ENCODE peak calls at places on chromosomes 11 and 22, in four cellular contexts. O, F, U and X are unnamed samples.

GRCh38 chr11:64759722-64760719 is at the start of gene PYGM:
- DNase-seq in O (no peak), F (peak; percentile 55), U (no peak), X (no peak)

GRCh38 chr11:124482362-124483147 is 37.1 kb upstream of the OR8B8 start:
- DNase-seq in U (no peak), O (peak; percentile 28), F (no peak), X (no peak)

GRCh38 chr11:65911682-65912568 is 6.9 kb downstream of the C11orf68 start:
- DNase-seq in O (peak; percentile 87), F (peak; percentile 46), U (peak; percentile 72), X (no peak)

GRCh38 chr11:120272303-120272702 is 32.4 kb downstream of the POU2F3 start:
- DNase-seq in U (no peak), F (no peak), O (peak; percentile 69), X (no peak)

GRCh38 chr11:108817971-108818370 is 153.1 kb downstream of the DDX10 start:
- DNase-seq in U (no peak), F (no peak), O (no peak), X (no peak)

GRCh38 chr22:32995335-32995734 is 62.8 kb downstream of the SYN3 start:
- DNase-seq in U (no peak), F (no peak), O (no peak), X (no peak)

GRCh38 chr11:28833670-28834069 is 725.5 kb downstream of the METTL15 start:
- DNase-seq in U (no peak), O (peak; percentile 99), F (no peak), X (no peak)

GRCh38 chr22:28410050-28410816 is 269.4 kb downstream of the TTC28 start:
- DNase-seq in U (no peak), O (peak; percentile 71), F (no peak), X (no peak)

GRCh38 chr22:46674367-46674781 is 54.2 kb downstream of the GRAMD4 start:
- DNase-seq in F (no peak), U (no peak), O (no peak), X (no peak)

GRCh38 chr11:70116386-70117077 is 38.4 kb downstream of the ANO1 start:
- DNase-seq in O (no peak), F (no peak), U (no peak), X (no peak)

GRCh38 chr11:126081915-126082250 is 19.2 kb upstream of the CDON start:
- DNase-seq in O (no peak), F (no peak), U (no peak), X (no peak)

GRCh38 chr11:89405629-89406028 is 85.5 kb downstream of the NOX4 start:
- DNase-seq in U (peak; percentile 6), F (no peak), O (no peak), X (no peak)

GRCh38 chr22:38035530-38035885 is 21.7 kb upstream of the PICK1 start:
- DNase-seq in U (no peak), O (no peak), F (no peak), X (no peak)

GRCh38 chr22:37019309-37020191 is at the start of the genes MPST and TST:
- DNase-seq in U (no peak), F (peak; percentile 80), O (peak; percentile 61), X (peak; percentile 67)

GRCh38 chr11:57458410-57459111 is 1.8 kb upstream of the RTN4RL2 start:
- DNase-seq in U (no peak), O (peak; percentile 11), F (peak; percentile 56), X (no peak)

GRCh38 chr22:27240298-27240885 is 561.2 kb downstream of the MN1 start:
- DNase-seq in O (peak; percentile 12), F (no peak), U (no peak), X (no peak)

GRCh38 chr22:37054078-37054440 is 2.5 kb downstream of the KCTD17 start:
- DNase-seq in F (no peak), U (no peak), O (no peak), X (no peak)

GRCh38 chr22:32202539-32203180 is 2.2 kb downstream of the RFPL2 start:
- DNase-seq in U (peak; percentile 50), O (peak; percentile 22), F (peak; percentile 25), X (no peak)

GRCh38 chr11:34656062-34656720 is 35.3 kb downstream of the EHF start:
- DNase-seq in F (no peak), U (no peak), O (peak; percentile 28), X (no peak)

GRCh38 chr11:116312560-116313340 is 460.0 kb downstream of the BUD13 start:
- DNase-seq in F (peak; percentile 91), U (no peak), O (no peak), X (peak; percentile 37)

GRCh38 chr11:133153031-133153430 is 379.3 kb downstream of the OPCML start:
- DNase-seq in U (no peak), F (no peak), O (no peak), X (no peak)

GRCh38 chr22:30416403-30416802 is 9.2 kb upstream of the MTFP1 start:
- DNase-seq in F (no peak), U (no peak), O (peak; percentile 31), X (no peak)

GRCh38 chr11:57390535-57390934 is at the start of gene PRG2:
- DNase-seq in O (no peak), F (no peak), U (no peak), X (no peak)

GRCh38 chr11:90204407-90204806 is 18.4 kb downstream of the CHORDC1 start:
- DNase-seq in U (no peak), O (no peak), F (no peak), X (no peak)

GRCh38 chr22:38352436-38352835 is 35.2 kb upstream of the CSNK1E start:
- DNase-seq in O (no peak), F (peak; percentile 18), U (no peak), X (no peak)

GRCh38 chr11:123357353-123357989 is 72.6 kb upstream of the GRAMD1B start:
- DNase-seq in U (no peak), O (no peak), F (no peak), X (no peak)

GRCh38 chr11:787084-787675 is 2.7 kb downstream of the CEND1 start:
- DNase-seq in F (no peak), U (no peak), O (no peak), X (no peak)

GRCh38 chr11:78398715-78399114 is 18.9 kb downstream of the GAB2 start:
- DNase-seq in U (no peak), F (no peak), O (no peak), X (no peak)

GRCh38 chr22:23539135-23539838 is 40.8 kb downstream of the IGLL1 start:
- DNase-seq in F (peak; percentile 86), U (peak; percentile 81), O (peak; percentile 69), X (peak; percentile 74)

GRCh38 chr22:37443086-37443485 is 15.8 kb upstream of the ELFN2 start:
- DNase-seq in U (no peak), O (no peak), F (no peak), X (no peak)

GRCh38 chr22:47251911-47252310 is 489.5 kb downstream of the TBC1D22A start:
- DNase-seq in F (no peak), O (no peak), U (no peak), X (no peak)

GRCh38 chr11:1278766-1279673 is 30.4 kb downstream of the TOLLIP start:
- DNase-seq in O (no peak), F (no peak), U (no peak), X (no peak)

GRCh38 chr22:37904572-37905533 is 1.2 kb upstream of the MICALL1 start:
- DNase-seq in U (peak; percentile 87), F (peak; percentile 67), O (peak; percentile 99), X (no peak)

GRCh38 chr22:31818481-31819392 is 64.9 kb downstream of the DEPDC5 start:
- DNase-seq in U (no peak), O (peak; percentile 48), F (no peak), X (no peak)

GRCh38 chr22:48319321-48320047 is 1508.2 kb downstream of the BRD1 start:
- DNase-seq in O (no peak), F (no peak), U (no peak), X (no peak)

GRCh38 chr11:134483857-134484256 is 71.8 kb upstream of the B3GAT1 start:
- DNase-seq in U (no peak), O (no peak), F (no peak), X (no peak)

GRCh38 chr22:47283616-47284270 is 521.3 kb downstream of the TBC1D22A start:
- DNase-seq in O (no peak), F (no peak), U (no peak), X (no peak)

GRCh38 chr11:123374622-123374968 is 55.5 kb upstream of the GRAMD1B start:
- DNase-seq in F (no peak), U (no peak), O (no peak), X (no peak)

GRCh38 chr11:111559791-111560190 is 19.3 kb downstream of the LAYN start:
- DNase-seq in O (no peak), U (no peak), F (no peak), X (no peak)

GRCh38 chr22:19941365-19942070 is at the start of the genes COMT and TXNRD2:
- DNase-seq in F (peak; percentile 52), O (peak; percentile 57), U (no peak), X (peak; percentile 42)
- TF ChIP-seq POLR2A in F (peak; percentile 48), O (peak; percentile 69), U (peak; percentile 56), X (no peak)

GRCh38 chr11:92388380-92388779 is 163.8 kb downstream of the FAT3 start:
- DNase-seq in U (no peak), F (no peak), O (no peak), X (no peak)
- TF ChIP-seq CTCF in U (no peak), F (peak; percentile 7), O (no peak), X (no peak)

DNA sequence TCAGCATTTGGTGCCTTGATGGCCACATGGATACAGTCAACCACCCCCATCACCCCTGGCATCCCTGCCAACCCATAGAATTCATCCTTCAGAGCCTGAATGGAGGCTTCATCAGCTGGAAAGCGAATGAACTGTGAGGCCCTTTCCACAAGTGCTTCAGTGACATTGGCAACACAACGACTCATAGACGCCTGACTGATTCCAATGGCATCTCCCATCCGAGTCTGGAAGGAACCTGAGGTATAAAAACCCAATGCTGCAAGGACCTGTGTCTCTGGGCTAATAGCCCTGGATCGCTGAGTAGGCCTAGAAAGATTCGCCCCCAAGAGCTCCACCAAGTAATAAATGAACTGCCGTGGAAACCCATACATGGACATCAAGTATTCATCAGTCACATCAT is 1.3 kb downstream of the HARBI1 start:
- DNase-seq in O (peak; percentile 54), U (no peak), F (no peak), X (no peak)
- H3K4me1 ChIP-seq in O (peaks cover 5% of the 10 kb centered on the region), U (peaks cover 13% of the 10 kb centered on the region), F (peaks cover 12% of the 10 kb centered on the region), X (peaks cover 14% of the 10 kb centered on the region)

GRCh38 chr11:76786053-76787014 is 3.2 kb downstream of the TSKU start:
- DNase-seq in U (no peak), O (no peak), F (no peak), X (no peak)

GRCh38 chr11:76789443-76789719 is 6.2 kb downstream of the TSKU start:
- DNase-seq in F (no peak), O (no peak), U (no peak), X (no peak)

GRCh38 chr11:76787271-76787670 is 4.1 kb downstream of the TSKU start:
- DNase-seq in U (no peak), F (no peak), O (no peak), X (no peak)

GRCh38 chr11:76788661-76789442 is 5.7 kb downstream of the TSKU start:
- DNase-seq in O (no peak), U (peak; percentile 85), F (no peak), X (no peak)

DNA sequence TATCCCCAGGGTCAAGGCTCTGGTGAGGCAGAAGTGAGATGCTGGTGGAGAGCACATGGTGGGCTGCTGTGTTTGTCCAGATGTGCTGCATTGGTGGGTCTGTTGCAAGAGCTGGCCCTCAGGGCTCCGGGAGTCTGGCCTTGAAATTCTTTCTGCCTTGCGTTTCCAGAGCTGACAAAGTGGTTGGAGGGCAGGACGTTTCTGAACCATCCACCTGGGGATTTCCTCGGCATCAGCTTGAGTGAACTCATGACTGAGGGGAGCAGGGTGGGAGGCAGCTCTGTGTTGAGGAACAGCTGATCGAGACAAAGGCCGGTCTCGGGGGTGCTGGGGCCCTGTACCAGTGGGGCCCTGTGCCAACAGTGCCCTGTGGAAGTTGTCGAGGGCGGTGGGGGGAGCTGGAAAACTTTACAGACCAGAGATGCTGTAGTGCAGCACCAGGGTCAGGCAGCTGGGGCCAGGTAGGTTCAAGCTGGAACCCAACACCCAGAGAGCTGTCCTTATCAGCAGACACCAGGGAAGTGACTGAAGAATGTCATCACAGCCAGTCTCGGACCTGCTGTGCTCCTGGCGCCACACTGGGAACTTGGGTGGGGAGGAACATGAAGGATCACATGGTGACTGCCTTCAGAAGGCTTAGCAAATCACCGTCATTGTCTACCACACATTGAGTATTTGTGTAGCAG is 4.9 kb downstream of the TSKU start:
- DNase-seq in O (peak; percentile 76), F (peak; percentile 46), U (peak; percentile 61), X (peak; percentile 53)
- TF ChIP-seq POLR2A in O (no peak), F (no peak), U (no peak), X (no peak)